ENCODE peak calls at places on chromosome 13, in six cellular contexts. X is H1, V is GM12891, G is GM12878, U is HepG2, M is K562. F is an unnamed sample.

GRCh38 chr13:89003656-89004055 is 1332.5 kb downstream of the SLITRK5 start:
- DNase-seq in G (no peak), U (no peak), X (no peak), M (no peak), V (no peak), F (no peak)

GRCh38 chr13:106867249-106867648 is 299.3 kb upstream of the ARGLU1 start:
- DNase-seq in M (no peak), U (no peak), X (no peak), V (no peak), G (no peak), F (no peak)

GRCh38 chr13:99383511-99383921 is 76.3 kb upstream of the GPR183 start:
- DNase-seq in X (no peak), G (no peak), M (no peak), V (no peak), U (no peak), F (no peak)

GRCh38 chr13:98142427-98143156 is at the start of gene FARP1:
- DNase-seq in X (no peak), G (no peak), V (peak; percentile 65), M (peak; percentile 71), U (peak; percentile 62), F (peak; percentile 38)

GRCh38 chr13:99522288-99522687 is 21.0 kb downstream of the TM9SF2 start:
- DNase-seq in V (no peak), G (no peak), M (no peak), X (no peak), U (no peak), F (no peak)

GRCh38 chr13:42477588-42478190 is 96.3 kb upstream of the TNFSF11 start:
- DNase-seq in U (no peak), M (no peak), G (no peak), V (no peak), X (no peak), F (no peak)

GRCh38 chr13:97273341-97273831 is 51.3 kb downstream of the MBNL2 start:
- DNase-seq in X (no peak), M (no peak), G (no peak), U (no peak), V (no peak), F (no peak)

GRCh38 chr13:98200211-98200878 is 23.3 kb upstream of the RNF113B start:
- DNase-seq in G (no peak), V (no peak), X (peak; percentile 10), M (no peak), U (no peak), F (no peak)

GRCh38 chr13:94598281-94598680 is 2.3 kb upstream of the TGDS start:
- DNase-seq in M (no peak), U (no peak), G (no peak), X (no peak), V (no peak), F (no peak)

GRCh38 chr13:74052402-74052928 is 81.7 kb downstream of the KLF12 start:
- DNase-seq in G (no peak), U (peak; percentile 13), M (no peak), V (no peak), X (no peak), F (no peak)

GRCh38 chr13:76019421-76020044 is 383.4 kb downstream of the LMO7 start:
- DNase-seq in U (peak; percentile 63), X (peak; percentile 51), V (no peak), G (no peak), M (no peak), F (no peak)

GRCh38 chr13:105497597-105497996 is 1037.9 kb downstream of the EFNB2 start:
- DNase-seq in U (no peak), V (no peak), M (no peak), G (no peak), X (no peak), F (no peak)

GRCh38 chr13:27261376-27261775 is 9.3 kb upstream of the RASL11A start:
- DNase-seq in V (no peak), G (no peak), M (no peak), X (no peak), U (no peak), F (no peak)

GRCh38 chr13:72180253-72180952 is 313.4 kb upstream of the DACH1 start:
- DNase-seq in X (no peak), U (no peak), G (no peak), M (no peak), V (no peak), F (no peak)

GRCh38 chr13:45728759-45729158 is 26.6 kb downstream of the CBY2 start:
- DNase-seq in V (peak; percentile 33), M (peak; percentile 24), X (peak; percentile 36), G (no peak), U (peak; percentile 57), F (no peak)

GRCh38 chr13:42747399-42747873 is 33.9 kb upstream of the FAM216B start:
- DNase-seq in X (no peak), G (no peak), V (no peak), M (no peak), U (no peak), F (no peak)

GRCh38 chr13:64912141-64912540 is 2318.0 kb downstream of the PCDH9 start:
- DNase-seq in G (no peak), M (no peak), X (no peak), U (no peak), V (no peak), F (no peak)

GRCh38 chr13:23952796-23953195 is 55.5 kb upstream of the C1QTNF9B start:
- DNase-seq in X (no peak), M (no peak), U (no peak), G (no peak), V (no peak), F (no peak)

DNA sequence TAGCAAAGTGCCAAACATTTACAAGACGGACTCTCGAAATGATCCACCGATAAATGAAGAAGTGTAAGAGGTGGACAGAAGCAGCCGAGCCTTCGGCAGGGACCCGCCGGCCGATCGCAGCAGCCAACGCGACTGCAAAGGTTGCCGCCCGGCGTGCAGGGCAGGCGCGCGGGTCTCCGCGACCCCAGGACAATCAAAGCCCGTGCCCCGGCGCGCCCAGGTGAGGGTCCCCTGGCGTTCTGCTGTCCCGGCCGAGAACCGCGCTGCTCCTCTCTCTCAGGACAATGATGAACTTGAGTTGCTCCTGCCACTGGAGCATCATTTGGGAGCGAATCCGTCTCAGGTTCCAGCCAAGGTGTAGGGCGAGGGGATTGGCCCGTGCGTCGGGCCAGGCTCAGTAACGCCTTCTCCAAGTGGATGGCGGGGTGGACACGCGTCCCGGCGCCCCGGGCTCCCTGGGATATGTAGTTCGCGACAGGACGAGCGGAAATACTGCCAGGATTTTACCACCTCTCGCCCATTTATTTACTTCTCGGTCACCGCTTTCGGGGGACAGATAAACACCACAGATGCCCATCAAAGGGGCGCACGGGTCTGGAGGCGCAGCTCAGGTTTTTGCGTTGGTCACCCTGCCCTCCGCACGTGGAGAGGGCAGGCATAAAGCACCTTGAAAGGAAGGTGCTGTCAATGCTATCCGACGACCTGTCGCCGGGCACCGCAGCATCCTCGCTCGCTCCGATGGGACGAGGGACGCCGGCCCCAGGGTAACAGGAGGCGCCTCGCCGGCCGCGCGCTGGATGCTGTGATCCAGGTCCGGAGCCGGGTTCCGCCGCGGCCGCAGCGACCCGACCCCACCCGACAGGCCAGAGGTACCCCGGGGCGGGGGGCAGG is at the start of the genes BIVM and POGLUT2:
- DNase-seq in X (peak; percentile 85), V (peak; percentile 83), M (peak; percentile 87), G (peak; percentile 67), U (peak; percentile 89), F (peak; percentile 85)
- TF ChIP-seq POLR2A in X (no peak), V (no peak), M (peak; percentile 55), G (peak; percentile 64), U (peak; percentile 68), F (peak; percentile 53)

GRCh38 chr13:59279024-59279423 is 884.7 kb downstream of the DIAPH3 start:
- DNase-seq in U (no peak), X (no peak), M (no peak), G (no peak), V (no peak), F (no peak)
- TF ChIP-seq TAF1 in U (no peak), X (no peak), M (no peak), G (no peak), V (no peak), F (no peak)

GRCh38 chr13:41457589-41458186 is 338 bp downstream of the RGCC start:
- DNase-seq in G (no peak), U (no peak), M (peak; percentile 52), V (peak; percentile 46), X (no peak), F (peak; percentile 42)
- TF ChIP-seq POLR2AphosphoS5 in G (peak; percentile 30), U (no peak), M (no peak), V (no peak), X (no peak), F (no peak)

GRCh38 chr13:114234645-114235421 is at the start of gene CDC16:
- DNase-seq in G (peak; percentile 57), U (peak; percentile 91), X (peak; percentile 80), M (peak; percentile 92), V (peak; percentile 94), F (peak; percentile 87)
- TF ChIP-seq POLR2A in G (peak; percentile 86), U (peak; percentile 57), X (peak; percentile 60), M (peak; percentile 72), V (peak; percentile 70), F (peak; percentile 78)